ENCODE peak calls at places on chromosome 13, in six cellular contexts. One of them, this sample, is unnamed. For H3K4me1, the result is how much of the 10 kb centered on the place peaks cover.

GRCh38 chr13:93233997-93234416 is 7.4 kb downstream of the GPC6 start:
- DNase-seq in aorta: no peak
- DNase-seq in mesendoderm: peak
- DNase-seq in ovary: no peak
- DNase-seq in body of pancreas: no peak
- DNase-seq in CD4-positive, CD25-positive, alpha-beta regulatory T cell: no peak
- DNase-seq in this sample: peak

GRCh38 chr13:27289016-27289665 is 18.5 kb downstream of the RASL11A start:
- DNase-seq in aorta: no peak
- DNase-seq in CD4-positive, CD25-positive, alpha-beta regulatory T cell: no peak
- DNase-seq in mesendoderm: no peak
- DNase-seq in body of pancreas: no peak
- DNase-seq in ovary: no peak
- DNase-seq in this sample: no peak

GRCh38 chr13:40445557-40445990 is 220.9 kb downstream of the FOXO1 start:
- DNase-seq in ovary: peak
- DNase-seq in mesendoderm: peak
- DNase-seq in body of pancreas: peak
- DNase-seq in aorta: peak
- DNase-seq in CD4-positive, CD25-positive, alpha-beta regulatory T cell: no peak
- DNase-seq in this sample: no peak

GRCh38 chr13:76012091-76012721 is 376.1 kb downstream of the LMO7 start:
- DNase-seq in body of pancreas: no peak
- DNase-seq in aorta: no peak
- DNase-seq in CD4-positive, CD25-positive, alpha-beta regulatory T cell: no peak
- DNase-seq in ovary: no peak
- DNase-seq in mesendoderm: peak
- DNase-seq in this sample: no peak

GRCh38 chr13:43883636-43884035 is 3.9 kb downstream of the LACC1 start:
- DNase-seq in mesendoderm: no peak
- DNase-seq in ovary: no peak
- DNase-seq in aorta: no peak
- DNase-seq in body of pancreas: no peak
- DNase-seq in CD4-positive, CD25-positive, alpha-beta regulatory T cell: no peak
- DNase-seq in this sample: no peak

GRCh38 chr13:46593403-46593802 is 40.4 kb downstream of the LRCH1 start:
- DNase-seq in mesendoderm: no peak
- DNase-seq in body of pancreas: no peak
- DNase-seq in ovary: no peak
- DNase-seq in aorta: no peak
- DNase-seq in CD4-positive, CD25-positive, alpha-beta regulatory T cell: peak
- DNase-seq in this sample: no peak

GRCh38 chr13:72462726-72463125 is 264.7 kb downstream of the MZT1 start:
- DNase-seq in CD4-positive, CD25-positive, alpha-beta regulatory T cell: no peak
- DNase-seq in ovary: no peak
- DNase-seq in body of pancreas: no peak
- DNase-seq in mesendoderm: no peak
- DNase-seq in aorta: no peak
- DNase-seq in this sample: no peak

GRCh38 chr13:106302011-106302410 is 233.5 kb downstream of the EFNB2 start:
- DNase-seq in aorta: no peak
- DNase-seq in body of pancreas: no peak
- DNase-seq in mesendoderm: no peak
- DNase-seq in CD4-positive, CD25-positive, alpha-beta regulatory T cell: no peak
- DNase-seq in ovary: no peak
- DNase-seq in this sample: no peak

GRCh38 chr13:34174671-34175145 is 356.8 kb downstream of the RFC3 start:
- DNase-seq in body of pancreas: no peak
- DNase-seq in CD4-positive, CD25-positive, alpha-beta regulatory T cell: no peak
- DNase-seq in ovary: no peak
- DNase-seq in aorta: no peak
- DNase-seq in mesendoderm: no peak
- DNase-seq in this sample: no peak

GRCh38 chr13:50197705-50198104 is 182.5 kb downstream of the KCNRG start:
- DNase-seq in CD4-positive, CD25-positive, alpha-beta regulatory T cell: no peak
- DNase-seq in mesendoderm: no peak
- DNase-seq in body of pancreas: no peak
- DNase-seq in ovary: no peak
- DNase-seq in aorta: no peak
- DNase-seq in this sample: no peak

GRCh38 chr13:32300920-32301319 is 14.2 kb downstream of the ZAR1L start:
- DNase-seq in body of pancreas: no peak
- DNase-seq in mesendoderm: no peak
- DNase-seq in ovary: no peak
- DNase-seq in aorta: no peak
- DNase-seq in CD4-positive, CD25-positive, alpha-beta regulatory T cell: no peak
- DNase-seq in this sample: no peak

GRCh38 chr13:94209110-94209509 is 270.4 kb downstream of the DCT start:
- DNase-seq in mesendoderm: no peak
- DNase-seq in body of pancreas: no peak
- DNase-seq in CD4-positive, CD25-positive, alpha-beta regulatory T cell: no peak
- DNase-seq in ovary: no peak
- DNase-seq in aorta: no peak
- DNase-seq in this sample: no peak

GRCh38 chr13:59745395-59745788 is 418.3 kb downstream of the DIAPH3 start:
- DNase-seq in aorta: no peak
- DNase-seq in CD4-positive, CD25-positive, alpha-beta regulatory T cell: no peak
- DNase-seq in body of pancreas: no peak
- DNase-seq in mesendoderm: no peak
- DNase-seq in ovary: no peak
- DNase-seq in this sample: no peak
- H3K27ac ChIP-seq in aorta: no peak
- H3K27ac ChIP-seq in CD4-positive, CD25-positive, alpha-beta regulatory T cell: no peak
- H3K27ac ChIP-seq in body of pancreas: no peak
- H3K27ac ChIP-seq in mesendoderm: no peak
- H3K27ac ChIP-seq in ovary: no peak
- H3K27ac ChIP-seq in this sample: no peak

GRCh38 chr13:98511435-98511834 is 65.5 kb downstream of the STK24 start:
- DNase-seq in body of pancreas: no peak
- DNase-seq in aorta: no peak
- DNase-seq in CD4-positive, CD25-positive, alpha-beta regulatory T cell: peak
- DNase-seq in ovary: no peak
- DNase-seq in mesendoderm: no peak
- DNase-seq in this sample: no peak

GRCh38 chr13:98508280-98509074 is 68.4 kb downstream of the STK24 start:
- DNase-seq in ovary: no peak
- DNase-seq in mesendoderm: peak
- DNase-seq in CD4-positive, CD25-positive, alpha-beta regulatory T cell: no peak
- DNase-seq in body of pancreas: no peak
- DNase-seq in aorta: no peak
- DNase-seq in this sample: no peak

GRCh38 chr13:98507060-98507797 is 69.7 kb downstream of the STK24 start:
- DNase-seq in ovary: peak
- DNase-seq in aorta: peak
- DNase-seq in CD4-positive, CD25-positive, alpha-beta regulatory T cell: no peak
- DNase-seq in mesendoderm: peak
- DNase-seq in body of pancreas: peak
- DNase-seq in this sample: peak

GRCh38 chr13:98510156-98510509 is 66.8 kb downstream of the STK24 start:
- DNase-seq in CD4-positive, CD25-positive, alpha-beta regulatory T cell: no peak
- DNase-seq in aorta: no peak
- DNase-seq in ovary: no peak
- DNase-seq in mesendoderm: no peak
- DNase-seq in body of pancreas: no peak
- DNase-seq in this sample: no peak

DNA sequence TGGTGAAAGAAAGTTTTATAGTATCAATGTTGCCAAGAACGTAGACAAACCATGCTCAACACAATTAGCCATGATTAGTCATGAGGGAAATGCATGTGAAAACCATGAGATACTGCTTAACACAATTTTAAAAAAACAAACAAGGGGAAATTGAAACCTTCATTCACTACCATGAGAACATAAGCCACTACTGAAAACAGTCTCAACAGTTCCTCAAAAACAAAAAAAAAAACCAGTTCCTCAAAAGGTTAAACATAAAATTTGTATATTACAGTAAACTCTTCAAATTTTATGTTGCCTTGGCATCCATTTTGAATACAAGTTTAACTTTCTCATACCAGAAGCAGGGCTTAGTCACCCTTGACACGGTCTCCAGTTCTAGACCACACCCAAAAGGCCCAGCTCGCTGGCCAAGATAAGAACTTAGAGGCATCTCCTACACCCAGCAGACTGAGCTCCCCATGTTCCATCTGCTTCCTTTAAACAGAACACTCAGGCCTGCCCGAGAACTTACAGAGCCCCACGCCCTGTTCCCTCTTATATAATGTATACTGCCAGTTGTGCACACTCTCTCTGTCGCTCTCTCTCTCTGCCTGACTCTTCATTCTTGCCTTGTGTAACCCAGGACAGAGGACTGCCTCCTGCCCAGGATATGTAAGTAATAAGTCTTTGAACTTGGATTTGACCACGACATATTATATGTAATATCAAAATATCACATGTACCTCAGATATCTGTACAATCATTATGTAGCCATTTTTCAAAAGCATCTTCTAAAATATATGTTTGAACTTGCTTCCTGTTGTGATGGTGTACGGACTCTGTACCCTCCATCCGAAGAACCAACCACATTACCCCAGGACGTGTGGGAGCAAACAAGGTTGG is 67.4 kb downstream of the STK24 start:
- DNase-seq in mesendoderm: peak
- DNase-seq in ovary: no peak
- DNase-seq in aorta: peak
- DNase-seq in CD4-positive, CD25-positive, alpha-beta regulatory T cell: peak
- DNase-seq in body of pancreas: peak
- DNase-seq in this sample: no peak
- H3K4me1 ChIP-seq in mesendoderm: under half
- H3K4me1 ChIP-seq in ovary: under half
- H3K4me1 ChIP-seq in aorta: under half
- H3K4me1 ChIP-seq in CD4-positive, CD25-positive, alpha-beta regulatory T cell: half or more
- H3K4me1 ChIP-seq in body of pancreas: under half
- H3K4me1 ChIP-seq in this sample: under half

GRCh38 chr13:98181106-98181815 is 4.2 kb upstream of the RNF113B start:
- DNase-seq in mesendoderm: no peak
- DNase-seq in CD4-positive, CD25-positive, alpha-beta regulatory T cell: no peak
- DNase-seq in body of pancreas: no peak
- DNase-seq in ovary: no peak
- DNase-seq in aorta: no peak
- DNase-seq in this sample: no peak
- H3K27ac ChIP-seq in mesendoderm: no peak
- H3K27ac ChIP-seq in CD4-positive, CD25-positive, alpha-beta regulatory T cell: no peak
- H3K27ac ChIP-seq in body of pancreas: no peak
- H3K27ac ChIP-seq in ovary: no peak
- H3K27ac ChIP-seq in aorta: no peak
- H3K27ac ChIP-seq in this sample: no peak

DNA sequence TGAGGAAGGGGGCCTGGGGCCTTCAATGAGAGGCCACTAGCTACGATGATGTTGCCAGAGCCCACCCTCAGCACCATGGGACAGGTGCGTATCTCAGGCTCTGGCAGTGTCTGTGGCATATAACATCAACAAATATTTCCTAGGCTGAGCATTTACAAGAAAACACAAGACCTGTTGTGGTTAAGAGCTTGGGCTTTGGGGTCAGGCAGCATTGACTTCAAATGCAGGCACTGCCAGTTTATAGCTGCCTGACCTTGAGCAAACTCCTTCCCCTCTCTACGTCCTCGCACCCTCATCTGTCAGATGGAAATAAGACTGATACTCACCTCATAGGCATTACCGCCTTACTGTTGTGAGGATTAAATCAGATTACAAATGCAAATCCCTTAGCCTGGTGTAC is 156.0 kb downstream of the KATNAL1 start:
- DNase-seq in aorta: no peak
- DNase-seq in ovary: no peak
- DNase-seq in mesendoderm: no peak
- DNase-seq in CD4-positive, CD25-positive, alpha-beta regulatory T cell: no peak
- DNase-seq in body of pancreas: no peak
- DNase-seq in this sample: no peak
- H3K4me1 ChIP-seq in aorta: under half
- H3K4me1 ChIP-seq in ovary: under half
- H3K4me1 ChIP-seq in mesendoderm: under half
- H3K4me1 ChIP-seq in CD4-positive, CD25-positive, alpha-beta regulatory T cell: half or more
- H3K4me1 ChIP-seq in body of pancreas: under half
- H3K4me1 ChIP-seq in this sample: under half

GRCh38 chr13:101139076-101139475 is 277.2 kb downstream of the NALCN start:
- DNase-seq in aorta: no peak
- DNase-seq in CD4-positive, CD25-positive, alpha-beta regulatory T cell: no peak
- DNase-seq in ovary: no peak
- DNase-seq in mesendoderm: no peak
- DNase-seq in body of pancreas: no peak
- DNase-seq in this sample: no peak
- H3K27ac ChIP-seq in aorta: no peak
- H3K27ac ChIP-seq in CD4-positive, CD25-positive, alpha-beta regulatory T cell: no peak
- H3K27ac ChIP-seq in ovary: no peak
- H3K27ac ChIP-seq in mesendoderm: no peak
- H3K27ac ChIP-seq in body of pancreas: no peak
- H3K27ac ChIP-seq in this sample: no peak

DNA sequence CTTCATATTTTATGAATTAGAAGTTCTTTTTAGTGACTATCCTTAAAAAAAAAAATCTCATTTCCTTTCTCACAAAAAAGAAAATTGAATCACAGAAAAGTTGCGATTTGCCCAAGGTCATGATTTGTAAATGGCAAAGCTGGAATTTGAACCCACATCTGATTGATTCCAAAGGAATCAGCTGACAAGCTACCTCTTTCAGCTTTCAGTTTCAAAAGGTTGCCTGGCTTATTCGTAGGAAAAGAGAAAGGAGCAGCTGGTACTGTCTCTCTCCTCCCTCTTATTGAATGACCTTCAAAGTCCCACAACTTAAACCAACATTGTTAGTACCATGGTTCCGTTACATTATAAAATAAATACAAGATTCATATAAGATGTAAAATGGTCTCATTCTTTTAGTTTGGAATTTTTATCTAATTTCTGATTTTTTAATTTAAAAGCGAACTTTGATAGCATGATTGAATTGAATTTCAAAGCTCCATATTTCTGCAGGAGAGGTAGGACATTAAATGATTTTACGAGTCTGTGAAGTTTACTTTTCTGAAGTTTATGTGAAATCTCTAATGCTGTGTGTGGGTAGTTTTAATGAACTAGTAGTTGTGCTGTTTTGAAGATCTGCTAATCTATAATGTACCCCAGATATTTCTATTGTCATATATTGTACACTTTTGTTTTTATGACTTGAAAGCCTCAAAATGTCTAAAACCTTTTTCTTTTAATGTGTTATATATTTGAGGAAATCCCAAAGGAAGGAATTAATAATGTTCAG is 18.5 kb upstream of the KCTD4 start:
- DNase-seq in ovary: no peak
- DNase-seq in mesendoderm: no peak
- DNase-seq in CD4-positive, CD25-positive, alpha-beta regulatory T cell: no peak
- DNase-seq in body of pancreas: peak
- DNase-seq in aorta: no peak
- DNase-seq in this sample: no peak
- H3K4me1 ChIP-seq in ovary: under half
- H3K4me1 ChIP-seq in mesendoderm: under half
- H3K4me1 ChIP-seq in CD4-positive, CD25-positive, alpha-beta regulatory T cell: under half
- H3K4me1 ChIP-seq in body of pancreas: under half
- H3K4me1 ChIP-seq in aorta: under half
- H3K4me1 ChIP-seq in this sample: under half

DNA sequence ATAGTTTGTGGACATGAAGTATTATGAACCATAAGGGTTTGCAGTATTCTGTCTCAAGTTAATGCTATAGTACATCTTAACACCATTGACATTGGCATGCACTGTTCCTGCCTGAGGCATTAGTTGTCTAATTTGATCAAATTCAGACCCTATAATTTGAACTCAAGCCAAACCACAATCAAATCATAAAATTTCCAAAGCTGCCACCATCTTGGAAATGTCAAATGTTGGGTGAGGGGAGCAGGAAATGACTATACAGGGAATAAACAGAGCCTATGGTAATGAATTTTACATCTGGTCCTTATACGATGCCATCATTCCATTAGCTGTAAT is 257.9 kb downstream of the SPRY2 start:
- DNase-seq in aorta: no peak
- DNase-seq in mesendoderm: no peak
- DNase-seq in CD4-positive, CD25-positive, alpha-beta regulatory T cell: no peak
- DNase-seq in body of pancreas: no peak
- DNase-seq in ovary: no peak
- DNase-seq in this sample: no peak
- H3K27ac ChIP-seq in aorta: no peak
- H3K27ac ChIP-seq in mesendoderm: no peak
- H3K27ac ChIP-seq in CD4-positive, CD25-positive, alpha-beta regulatory T cell: no peak
- H3K27ac ChIP-seq in body of pancreas: no peak
- H3K27ac ChIP-seq in ovary: no peak
- H3K27ac ChIP-seq in this sample: no peak

This sample was measured in endodermal cell.